ENCODE peak calls at places on chromosomes 6 and 20, in nine cellular contexts. U is hepatocyte, S is HepG2, Z is pancreas, D is tibial nerve, T is heart right ventricle, F is PC-9, C is Peyer's patch, H is stomach. O is an unnamed sample.

GRCh38 chr20:24503352-24503931 is 34.0 kb downstream of the SYNDIG1 start:
- DNase-seq in U (peak; percentile 72), S (no peak), Z (no peak), D (no peak), T (peak; percentile 69), F (no peak), C (no peak), H (no peak), O (peak; percentile 1)

GRCh38 chr6:14316911-14317535 is 199.5 kb downstream of the CD83 start:
- DNase-seq in U (peak; percentile 22), S (no peak), Z (no peak), D (no peak), T (no peak), F (no peak), C (no peak), H (peak; percentile 61), O (no peak)

GRCh38 chr6:53294095-53294494 is 54.7 kb downstream of the ELOVL5 start:
- DNase-seq in U (no peak), S (peak; percentile 31), Z (no peak), D (no peak), T (no peak), F (no peak), C (no peak), H (no peak), O (no peak)

GRCh38 chr20:62647521-62648317 is 5.4 kb downstream of the SLCO4A1 start:
- DNase-seq in U (no peak), S (no peak), Z (no peak), D (peak; percentile 56), T (no peak), F (no peak), C (no peak), H (peak; percentile 47), O (no peak)

GRCh38 chr6:121430514-121431460 is 4.7 kb upstream of the GJA1 start:
- DNase-seq in U (peak; percentile 59), S (peak; percentile 62), Z (no peak), D (peak; percentile 40), T (no peak), F (no peak), C (no peak), H (no peak), O (no peak)

GRCh38 chr20:50642288-50642803 is 49.0 kb downstream of the RIPOR3 start:
- DNase-seq in U (no peak), S (no peak), Z (no peak), D (no peak), T (peak; percentile 66), F (peak; percentile 66), C (no peak), H (no peak), O (no peak)

GRCh38 chr6:11911535-11911934 is 100.6 kb upstream of the HIVEP1 start:
- DNase-seq in U (no peak), S (no peak), Z (no peak), D (no peak), T (no peak), F (no peak), C (no peak), H (no peak), O (peak; percentile 42)

GRCh38 chr6:170162011-170162770 is 128.7 kb downstream of the DLL1 start:
- DNase-seq in U (no peak), S (no peak), Z (peak; percentile 53), D (no peak), T (no peak), F (no peak), C (no peak), H (no peak), O (no peak)

DNA sequence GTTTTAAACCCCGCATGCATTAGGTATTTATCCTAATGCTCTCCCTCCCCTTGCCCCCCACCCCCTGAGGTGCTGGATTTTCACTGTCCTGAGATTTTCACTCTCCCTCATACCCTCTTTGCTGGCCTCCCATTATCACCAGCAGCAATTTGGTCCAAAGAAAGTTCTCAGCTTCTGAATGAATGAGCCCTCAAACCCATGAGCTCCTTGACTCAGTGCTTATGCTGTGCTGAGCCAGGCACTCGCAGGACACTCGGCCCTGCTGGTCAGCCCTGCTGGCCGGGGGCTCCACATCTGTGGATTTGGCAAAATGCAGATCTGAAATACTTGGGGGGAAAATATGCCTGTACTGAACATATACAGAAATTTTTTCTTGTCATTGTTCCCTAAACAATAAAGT is 153.2 kb upstream of the QKI start:
- DNase-seq in U (no peak), S (no peak), Z (no peak), D (no peak), T (no peak), F (no peak), C (no peak), H (no peak), O (no peak)
- TF ChIP-seq CTCF in U (no peak), S (no peak), Z (no peak), D (no peak), T (no peak), F (no peak), C (no peak), H (no peak), O (no peak)

GRCh38 chr6:33661118-33661838 is 40.2 kb downstream of the ITPR3 start:
- DNase-seq in U (no peak), S (no peak), Z (no peak), D (no peak), T (no peak), F (no peak), C (no peak), H (no peak), O (no peak)

GRCh38 chr6:33664506-33665057 is 43.5 kb downstream of the ITPR3 start:
- DNase-seq in U (no peak), S (no peak), Z (peak; percentile 56), D (no peak), T (no peak), F (no peak), C (no peak), H (no peak), O (no peak)

GRCh38 chr6:33663028-33663427 is 41.9 kb downstream of the ITPR3 start:
- DNase-seq in U (no peak), S (no peak), Z (no peak), D (no peak), T (no peak), F (no peak), C (no peak), H (no peak), O (no peak)

GRCh38 chr6:33663727-33664449 is 42.8 kb downstream of the ITPR3 start:
- DNase-seq in U (no peak), S (no peak), Z (no peak), D (no peak), T (no peak), F (no peak), C (no peak), H (no peak), O (no peak)

GRCh38 chr6:33662318-33662717 is 41.2 kb downstream of the ITPR3 start:
- DNase-seq in U (no peak), S (no peak), Z (peak; percentile 38), D (no peak), T (no peak), F (no peak), C (no peak), H (no peak), O (no peak)
- H3K36me3 ChIP-seq in U (no peaks in the 10 kb centered on the region), S (peaks cover 4% of the 10 kb centered on the region), Z (no peaks in the 10 kb centered on the region), D (peaks cover 9% of the 10 kb centered on the region), T (peaks cover 3% of the 10 kb centered on the region), F (peaks cover 13% of the 10 kb centered on the region), C (no peaks in the 10 kb centered on the region), H (peaks cover 98% of the 10 kb centered on the region), O (peaks cover 17% of the 10 kb centered on the region)

GRCh38 chr20:846894-847278 is 13.4 kb downstream of the FAM110A start:
- DNase-seq in U (no peak), S (no peak), Z (no peak), D (no peak), T (no peak), F (no peak), C (no peak), H (no peak), O (no peak)

GRCh38 chr20:845967-846893 is 12.7 kb downstream of the FAM110A start:
- DNase-seq in U (no peak), S (no peak), Z (no peak), D (no peak), T (no peak), F (no peak), C (no peak), H (no peak), O (no peak)

GRCh38 chr20:843908-844307 is 10.4 kb downstream of the FAM110A start:
- DNase-seq in U (no peak), S (no peak), Z (no peak), D (no peak), T (no peak), F (no peak), C (peak; percentile 75), H (no peak), O (no peak)

GRCh38 chr20:844473-845225 is 11.1 kb downstream of the FAM110A start:
- DNase-seq in U (peak; percentile 96), S (peak; percentile 58), Z (peak; percentile 75), D (peak; percentile 83), T (peak; percentile 95), F (no peak), C (peak; percentile 93), H (peak; percentile 96), O (peak; percentile 54)

DNA sequence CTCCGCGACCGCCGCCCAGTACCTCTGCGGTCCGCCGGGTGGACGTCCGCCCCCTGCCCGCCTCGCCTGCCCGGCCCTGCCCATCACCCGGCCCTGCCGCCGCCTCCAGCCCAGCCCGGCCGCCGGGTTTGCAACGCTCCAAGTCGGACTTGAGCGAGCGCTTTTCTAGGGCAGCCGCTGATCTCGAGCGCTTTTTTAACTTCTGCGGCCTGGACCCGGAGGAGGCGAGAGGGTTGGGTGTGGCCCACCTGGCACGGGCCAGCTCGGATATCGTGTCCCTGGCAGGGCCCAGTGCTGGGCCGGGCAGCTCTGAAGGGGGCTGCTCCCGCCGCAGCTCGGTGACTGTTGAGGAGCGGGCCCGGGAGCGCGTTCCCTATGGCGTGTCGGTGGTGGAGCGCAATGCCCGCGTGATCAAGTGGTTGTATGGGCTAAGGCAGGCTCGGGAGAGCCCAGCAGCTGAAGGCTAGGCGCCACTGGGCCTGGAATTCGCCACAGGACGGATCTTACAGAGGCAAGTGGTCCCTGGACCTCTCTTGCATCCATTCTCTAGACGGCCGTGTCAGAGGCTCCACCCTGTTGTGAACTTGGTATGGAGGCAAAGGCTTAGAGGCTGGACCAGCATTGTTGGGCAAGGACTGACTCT is 11.8 kb downstream of the FAM110A start:
- DNase-seq in U (no peak), S (no peak), Z (no peak), D (no peak), T (no peak), F (no peak), C (no peak), H (no peak), O (no peak)
- H3K27me3 ChIP-seq in U (peaks cover 4% of the 10 kb centered on the region), S (no peaks in the 10 kb centered on the region), Z (no peaks in the 10 kb centered on the region), D (peaks cover 43% of the 10 kb centered on the region), T (no peaks in the 10 kb centered on the region), F (no peaks in the 10 kb centered on the region), C (no peaks in the 10 kb centered on the region), H (peaks cover 23% of the 10 kb centered on the region), O (no peaks in the 10 kb centered on the region)

DNA sequence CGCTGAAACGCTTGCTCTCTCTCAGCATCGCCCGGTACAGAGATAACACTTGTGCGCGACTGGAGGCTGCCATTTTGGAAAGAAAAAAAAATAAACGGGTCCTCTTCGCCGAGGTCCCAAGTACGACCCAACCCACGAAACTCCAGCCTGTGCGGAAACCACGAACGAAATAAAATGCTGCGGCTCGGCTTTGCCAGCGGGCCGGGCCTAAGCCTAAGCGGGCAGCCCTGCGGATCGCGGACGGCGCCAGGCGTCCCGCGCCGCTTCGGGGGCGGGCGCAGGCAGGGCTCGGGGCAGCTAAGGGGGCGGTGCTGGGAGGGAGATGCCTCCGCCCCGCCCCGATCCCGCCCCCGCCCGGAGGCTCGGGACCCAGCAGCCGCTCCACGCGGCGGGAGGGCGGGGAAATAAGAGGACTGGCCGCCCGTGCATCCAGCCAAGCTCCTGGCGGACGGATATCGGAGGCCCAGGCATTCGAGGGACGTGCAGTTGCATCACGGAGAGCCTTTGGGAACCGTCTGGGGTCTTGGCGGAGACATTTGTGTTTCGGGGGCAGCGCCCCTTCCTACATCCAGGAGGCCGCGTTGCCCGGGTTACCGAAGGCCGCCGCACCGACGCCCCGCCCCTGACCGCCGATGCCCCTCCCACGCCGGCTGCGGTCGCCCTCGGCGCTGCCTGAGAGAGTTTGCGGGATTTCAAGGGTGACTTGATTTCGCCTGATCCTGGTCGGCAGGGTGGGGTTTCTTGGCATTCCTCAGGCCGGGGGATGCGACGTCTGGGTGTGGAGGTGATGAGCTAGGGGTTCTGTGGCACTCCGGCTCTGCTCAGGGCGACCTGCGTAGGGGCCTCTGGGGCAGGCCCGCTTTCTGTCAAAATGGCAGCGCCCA is at the start of the genes FARS2 and LYRM4:
- DNase-seq in U (peak; percentile 95), S (peak; percentile 79), Z (peak; percentile 93), D (peak; percentile 82), T (peak; percentile 89), F (peak; percentile 55), C (peak; percentile 96), H (peak; percentile 89), O (peak; percentile 32)
- TF ChIP-seq CTCF in U (peak; percentile 31), S (peak; percentile 39), Z (peak; percentile 22), D (peak; percentile 29), T (no peak), F (no peak), C (no peak), H (peak; percentile 42), O (no peak)